ENCODE peak calls at places on chromosomes 6 and 20, in eight cellular contexts. C, N, P, Y, X, F, S and H are unnamed samples.

GRCh38 chr20:62704341-62704948 is 4.2 kb upstream of the NTSR1 start:
- DNase-seq in S (peak; percentile 67), X (peak; percentile 88), N (no peak), Y (peak; percentile 95), C (peak; percentile 90), P (no peak), F (peak; percentile 96), H (no peak)

GRCh38 chr20:61896058-61896961 is 169.4 kb downstream of the TAF4 start:
- DNase-seq in C (peak; percentile 17), P (peak; percentile 74), Y (peak; percentile 28), X (peak; percentile 62), N (peak; percentile 74), S (peak; percentile 44), F (no peak), H (peak; percentile 67)

GRCh38 chr6:105609375-105609991 is 206.6 kb upstream of the PREP start:
- DNase-seq in X (no peak), S (no peak), C (peak; percentile 48), Y (peak; percentile 92), N (no peak), F (peak; percentile 61), P (no peak), H (no peak)

GRCh38 chr20:32621071-32621913 is 36.2 kb upstream of the NOL4L start:
- DNase-seq in N (no peak), X (no peak), C (no peak), F (no peak), S (no peak), Y (no peak), P (peak; percentile 78), H (no peak)

GRCh38 chr6:128572286-128572685 is 51.9 kb upstream of the PTPRK start:
- DNase-seq in S (no peak), C (no peak), X (no peak), N (no peak), Y (peak; percentile 39), F (no peak), P (no peak), H (no peak)

GRCh38 chr6:110617057-110617456 is 140.6 kb upstream of the SLC22A16 start:
- DNase-seq in X (no peak), S (no peak), P (peak; percentile 56), C (no peak), F (no peak), Y (no peak), N (no peak), H (no peak)

GRCh38 chr6:15874821-15875220 is 212.0 kb upstream of the DTNBP1 start:
- DNase-seq in F (no peak), Y (peak; percentile 12), C (peak; percentile 28), N (no peak), P (no peak), X (no peak), S (no peak), H (no peak)

GRCh38 chr6:155349129-155349528 is 34.8 kb upstream of the TFB1M start:
- DNase-seq in N (no peak), C (peak; percentile 45), P (no peak), S (no peak), X (no peak), F (no peak), Y (peak; percentile 67), H (no peak)

GRCh38 chr20:57724610-57725405 is 15.0 kb upstream of the PMEPA1 start:
- DNase-seq in C (no peak), Y (no peak), N (no peak), P (no peak), S (no peak), F (no peak), X (no peak), H (no peak)

GRCh38 chr6:164109770-164110140 is 695.2 kb downstream of the QKI start:
- DNase-seq in C (no peak), N (peak; percentile 49), X (no peak), P (no peak), S (no peak), Y (no peak), F (no peak), H (peak; percentile 33)

GRCh38 chr6:132611616-132612015 is 12.5 kb downstream of the TAAR2 start:
- DNase-seq in S (no peak), X (no peak), F (no peak), N (no peak), Y (no peak), P (no peak), C (no peak), H (no peak)

GRCh38 chr6:160891690-160892089 is 99.9 kb upstream of the MAP3K4 start:
- DNase-seq in P (no peak), Y (no peak), S (no peak), C (no peak), F (no peak), X (no peak), N (no peak), H (no peak)

GRCh38 chr6:13813011-13813410 is 1.3 kb downstream of the MCUR1 start:
- DNase-seq in X (no peak), F (no peak), P (no peak), Y (no peak), N (no peak), C (no peak), S (no peak), H (no peak)

DNA sequence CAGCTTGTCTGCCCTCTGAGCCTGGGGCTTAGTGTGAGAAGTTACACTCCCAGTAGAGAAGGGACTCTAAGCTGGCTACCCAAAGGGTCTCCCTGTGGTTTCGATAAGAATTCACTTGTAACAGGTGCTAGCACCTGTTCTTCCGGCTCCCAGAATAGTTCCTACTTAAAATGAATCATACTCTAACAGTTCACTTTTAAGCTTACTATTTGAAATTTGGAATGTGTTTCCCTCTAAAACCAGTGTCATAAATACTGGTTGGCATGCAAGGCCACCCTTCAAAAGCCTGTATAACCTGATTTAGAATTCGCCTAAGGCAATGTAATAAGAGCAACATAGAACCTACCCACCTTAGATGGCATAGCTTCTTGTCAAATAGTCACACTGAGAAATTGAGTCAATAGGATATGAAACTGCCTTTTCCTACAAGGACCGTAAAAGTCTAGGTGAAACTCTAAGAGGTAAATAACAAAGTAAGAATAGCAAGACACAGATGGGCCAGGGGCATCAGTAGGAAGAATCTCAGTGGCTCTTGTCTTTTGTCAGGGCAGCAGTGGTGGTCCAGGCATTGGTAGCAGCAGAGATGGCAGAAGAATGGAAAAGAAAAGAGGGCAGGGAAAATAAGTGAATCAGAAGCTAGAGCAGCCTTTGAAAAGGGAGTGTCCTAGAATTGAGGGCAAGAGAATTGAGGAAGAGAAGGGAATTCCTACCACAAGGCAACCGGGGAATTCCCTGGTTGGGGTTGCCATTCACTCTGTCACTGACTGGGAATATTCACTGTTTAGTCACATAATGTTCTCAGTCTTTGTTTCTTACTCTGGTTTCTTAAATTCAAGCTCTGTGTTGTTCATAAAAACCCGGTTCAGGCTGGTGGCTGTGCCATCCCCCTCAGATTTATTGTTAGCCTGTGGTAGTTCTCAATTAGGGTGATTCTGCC is 91.5 kb downstream of the HIVEP2 start:
- DNase-seq in F (no peak), N (no peak), P (no peak), S (no peak), C (no peak), X (no peak), Y (peak; percentile 44), H (no peak)
- TF ChIP-seq CTCF in F (no peak), N (no peak), P (no peak), S (no peak), C (no peak), X (no peak), Y (no peak), H (no peak)

DNA sequence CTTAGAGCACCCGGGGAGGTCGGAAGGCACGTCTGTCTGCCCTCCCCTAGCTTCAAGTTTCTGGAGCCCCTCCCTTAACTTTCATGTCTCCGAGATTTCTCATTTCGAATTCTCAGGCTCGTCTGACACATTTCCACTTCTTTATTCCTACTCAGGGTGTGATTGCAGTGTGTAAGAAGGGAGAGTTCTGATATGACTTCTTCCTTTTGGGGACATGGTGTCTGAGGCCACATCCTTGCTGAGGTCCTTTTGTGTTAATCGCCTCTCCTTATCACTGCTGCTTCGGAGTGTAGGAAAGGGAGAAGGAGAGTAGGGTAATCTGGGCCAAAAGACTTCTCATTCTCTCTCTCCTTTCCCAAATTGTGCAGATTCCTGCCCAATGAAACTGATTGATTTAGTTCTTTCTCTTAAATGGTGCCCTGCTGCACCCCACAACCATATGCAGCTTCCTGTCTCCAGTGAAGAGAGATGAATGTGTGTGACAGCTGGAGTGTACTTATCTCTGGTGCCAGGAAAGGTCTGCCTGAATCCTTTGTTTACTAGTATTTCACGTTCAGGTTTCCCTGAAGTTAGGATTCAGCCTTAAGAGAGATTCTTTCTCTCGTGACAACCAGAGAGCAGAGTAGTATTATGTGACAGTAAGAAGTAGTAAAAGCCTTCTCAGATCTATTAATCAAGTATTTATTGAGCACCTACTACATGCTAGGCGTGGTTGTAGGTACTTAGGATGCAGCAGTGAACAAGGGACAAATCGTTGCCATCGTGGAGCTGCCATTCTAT is 735 bp downstream of the KIFC1 start:
- DNase-seq in S (no peak), Y (peak; percentile 44), P (peak; percentile 26), X (no peak), N (no peak), C (no peak), F (no peak), H (no peak)
- TF ChIP-seq CTCF in S (no peak), Y (no peak), P (no peak), X (no peak), N (no peak), C (no peak), F (no peak), H (no peak)

GRCh38 chr6:138774370-138774769 is 801 bp downstream of the CCDC28A start:
- DNase-seq in Y (no peak), X (no peak), S (no peak), F (no peak), N (no peak), P (no peak), C (no peak), H (no peak)

GRCh38 chr6:138773177-138774091 is at the start of gene CCDC28A:
- DNase-seq in X (peak; percentile 90), S (peak; percentile 97), N (peak; percentile 88), P (peak; percentile 88), C (peak; percentile 93), Y (peak; percentile 94), F (peak; percentile 97), H (peak; percentile 85)

GRCh38 chr6:138769102-138769676 is 4.4 kb upstream of the CCDC28A start:
- DNase-seq in C (no peak), N (no peak), F (no peak), P (no peak), X (no peak), Y (no peak), S (no peak), H (no peak)

GRCh38 chr6:138776659-138777058 is 3.1 kb downstream of the CCDC28A start:
- DNase-seq in N (no peak), Y (no peak), C (no peak), S (no peak), P (no peak), F (no peak), X (no peak), H (no peak)

DNA sequence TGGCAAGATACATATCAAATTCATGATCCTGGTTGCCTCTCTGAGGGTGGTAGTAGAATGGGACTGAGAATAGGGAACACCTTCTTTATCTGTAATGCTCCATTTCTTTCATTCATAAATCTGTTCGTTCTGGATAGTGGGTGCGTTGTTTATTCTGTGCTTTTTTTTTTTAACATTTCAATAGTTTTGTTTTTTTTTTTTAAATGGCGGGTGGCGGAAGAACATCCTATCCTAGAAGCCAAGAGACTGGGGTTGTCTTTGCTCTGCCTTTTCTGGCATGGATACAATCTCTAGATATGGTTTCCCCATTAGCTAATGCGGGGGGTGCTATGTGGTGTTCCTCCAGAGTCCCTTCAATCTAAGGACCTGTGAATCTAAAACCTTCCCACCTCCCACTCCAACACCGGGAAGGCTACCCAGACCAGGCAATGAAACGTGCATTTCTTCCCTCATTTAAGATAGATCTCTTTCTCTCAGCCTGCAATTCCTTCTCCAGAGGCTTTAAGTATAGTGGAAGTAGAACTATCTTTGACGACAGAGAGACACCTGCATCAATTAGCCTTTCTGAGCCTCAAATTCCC is 883 bp upstream of the CCDC28A start:
- DNase-seq in P (no peak), S (no peak), Y (no peak), X (no peak), C (no peak), N (no peak), F (no peak), H (no peak)
- TF ChIP-seq CTCF in P (no peak), S (no peak), Y (no peak), X (no peak), C (no peak), N (no peak), F (no peak), H (no peak)

GRCh38 chr20:24492031-24492607 is 22.7 kb downstream of the SYNDIG1 start:
- DNase-seq in S (peak; percentile 21), Y (no peak), X (peak; percentile 14), P (no peak), N (peak; percentile 50), F (peak; percentile 61), C (no peak), H (no peak)
- TF ChIP-seq CTCF in S (no peak), Y (no peak), X (no peak), P (no peak), N (no peak), F (no peak), C (no peak), H (no peak)